ENCODE peak calls at places on chromosomes 1 and 21, in five cellular contexts. One of them, this sample, is unnamed.

GRCh38 chr1:175169305-175170018 is 23.1 kb downstream of the KIAA0040 start:
- DNase-seq in heart left ventricle: no peak
- DNase-seq in cardiac fibroblast: peak
- DNase-seq in astrocyte of the cerebellum: no peak
- DNase-seq in astrocyte of the spinal cord: peak
- DNase-seq in this sample: no peak

GRCh38 chr1:205340674-205341073 is 16.0 kb downstream of the KLHDC8A start:
- DNase-seq in astrocyte of the cerebellum: no peak
- DNase-seq in cardiac fibroblast: no peak
- DNase-seq in astrocyte of the spinal cord: no peak
- DNase-seq in heart left ventricle: no peak
- DNase-seq in this sample: no peak

GRCh38 chr1:211355873-211356272 is 29.2 kb downstream of the TRAF5 start:
- DNase-seq in astrocyte of the cerebellum: no peak
- DNase-seq in cardiac fibroblast: no peak
- DNase-seq in astrocyte of the spinal cord: no peak
- DNase-seq in heart left ventricle: no peak
- DNase-seq in this sample: no peak

GRCh38 chr1:103171041-103171590 is 62.8 kb upstream of the COL11A1 start:
- DNase-seq in cardiac fibroblast: no peak
- DNase-seq in astrocyte of the cerebellum: no peak
- DNase-seq in heart left ventricle: no peak
- DNase-seq in astrocyte of the spinal cord: no peak
- DNase-seq in this sample: no peak

GRCh38 chr1:213369465-213369864 is 318.4 kb downstream of the RPS6KC1 start:
- DNase-seq in cardiac fibroblast: no peak
- DNase-seq in heart left ventricle: no peak
- DNase-seq in astrocyte of the spinal cord: no peak
- DNase-seq in astrocyte of the cerebellum: no peak
- DNase-seq in this sample: no peak

GRCh38 chr1:115062542-115063004 is 26.7 kb downstream of the TSPAN2 start:
- DNase-seq in heart left ventricle: peak
- DNase-seq in astrocyte of the spinal cord: peak
- DNase-seq in cardiac fibroblast: peak
- DNase-seq in astrocyte of the cerebellum: peak
- DNase-seq in this sample: no peak

GRCh38 chr1:206766251-206766856 is 4.2 kb upstream of the IL19 start:
- DNase-seq in astrocyte of the spinal cord: peak
- DNase-seq in heart left ventricle: peak
- DNase-seq in cardiac fibroblast: peak
- DNase-seq in astrocyte of the cerebellum: peak
- DNase-seq in this sample: no peak

GRCh38 chr1:41381691-41382530 is 20.7 kb downstream of the FOXO6 start:
- DNase-seq in cardiac fibroblast: no peak
- DNase-seq in heart left ventricle: no peak
- DNase-seq in astrocyte of the spinal cord: no peak
- DNase-seq in astrocyte of the cerebellum: no peak
- DNase-seq in this sample: no peak

GRCh38 chr21:33959680-33960079 is 44.1 kb upstream of the ATP5PO start:
- DNase-seq in astrocyte of the cerebellum: no peak
- DNase-seq in heart left ventricle: no peak
- DNase-seq in astrocyte of the spinal cord: no peak
- DNase-seq in cardiac fibroblast: no peak
- DNase-seq in this sample: no peak

GRCh38 chr21:44065428-44065827 is 41.8 kb upstream of the PWP2 start:
- DNase-seq in astrocyte of the spinal cord: no peak
- DNase-seq in cardiac fibroblast: peak
- DNase-seq in astrocyte of the cerebellum: no peak
- DNase-seq in heart left ventricle: no peak
- DNase-seq in this sample: no peak

GRCh38 chr1:153773004-153773921 is 1.9 kb upstream of the SLC27A3 start:
- DNase-seq in astrocyte of the spinal cord: no peak
- DNase-seq in cardiac fibroblast: no peak
- DNase-seq in heart left ventricle: no peak
- DNase-seq in astrocyte of the cerebellum: no peak
- DNase-seq in this sample: no peak

GRCh38 chr1:99371413-99371812 is 107.1 kb downstream of the PLPPR4 start:
- DNase-seq in astrocyte of the cerebellum: no peak
- DNase-seq in cardiac fibroblast: no peak
- DNase-seq in astrocyte of the spinal cord: no peak
- DNase-seq in heart left ventricle: no peak
- DNase-seq in this sample: no peak

GRCh38 chr1:18079941-18080340 is 27.7 kb upstream of the IGSF21 start:
- DNase-seq in astrocyte of the cerebellum: no peak
- DNase-seq in astrocyte of the spinal cord: no peak
- DNase-seq in heart left ventricle: no peak
- DNase-seq in cardiac fibroblast: no peak
- DNase-seq in this sample: no peak

GRCh38 chr1:18072066-18072465 is 35.5 kb upstream of the IGSF21 start:
- DNase-seq in heart left ventricle: no peak
- DNase-seq in astrocyte of the cerebellum: no peak
- DNase-seq in cardiac fibroblast: no peak
- DNase-seq in astrocyte of the spinal cord: no peak
- DNase-seq in this sample: no peak

GRCh38 chr1:18073066-18073642 is 34.4 kb upstream of the IGSF21 start:
- DNase-seq in cardiac fibroblast: no peak
- DNase-seq in heart left ventricle: no peak
- DNase-seq in astrocyte of the spinal cord: no peak
- DNase-seq in astrocyte of the cerebellum: no peak
- DNase-seq in this sample: no peak

DNA sequence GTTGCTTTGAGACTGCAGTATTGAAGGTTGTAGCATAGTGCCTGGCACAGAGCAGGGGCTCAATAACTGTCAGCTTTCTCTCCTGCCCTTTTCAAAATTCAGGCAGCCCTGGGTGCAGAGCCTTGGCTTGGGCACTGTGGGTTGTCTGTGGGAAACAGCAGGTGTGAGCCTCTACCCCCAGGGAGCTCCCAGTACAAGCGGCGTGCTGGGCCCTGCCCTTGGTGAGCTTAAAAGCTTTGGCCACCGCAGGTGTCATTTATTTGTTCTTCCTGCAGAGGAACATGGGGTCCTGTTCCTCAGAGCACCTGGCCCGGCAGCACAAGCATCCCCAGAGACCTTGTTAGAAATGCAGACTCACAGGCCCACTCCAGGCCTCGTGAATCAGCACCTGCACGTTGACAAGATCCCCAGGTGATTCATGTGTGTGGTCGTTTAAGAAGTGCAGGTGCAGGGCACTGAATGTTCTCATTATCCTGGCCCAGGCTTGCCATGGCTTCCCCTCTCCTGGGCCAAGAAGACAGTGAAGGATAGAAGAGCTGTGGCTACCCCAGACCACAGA is 29.9 kb upstream of the IGSF21 start:
- DNase-seq in astrocyte of the cerebellum: no peak
- DNase-seq in astrocyte of the spinal cord: no peak
- DNase-seq in heart left ventricle: no peak
- DNase-seq in cardiac fibroblast: no peak
- DNase-seq in this sample: no peak
- H3K4me3 ChIP-seq in astrocyte of the cerebellum: no peak
- H3K4me3 ChIP-seq in astrocyte of the spinal cord: no peak
- H3K4me3 ChIP-seq in heart left ventricle: no peak
- H3K4me3 ChIP-seq in cardiac fibroblast: no peak
- H3K4me3 ChIP-seq in this sample: no peak

GRCh38 chr1:89081005-89081404 is 16.0 kb upstream of the GBP1 start:
- DNase-seq in heart left ventricle: no peak
- DNase-seq in astrocyte of the cerebellum: no peak
- DNase-seq in astrocyte of the spinal cord: no peak
- DNase-seq in cardiac fibroblast: no peak
- DNase-seq in this sample: no peak

GRCh38 chr1:89089962-89090361 is 25.0 kb upstream of the GBP1 start:
- DNase-seq in astrocyte of the spinal cord: no peak
- DNase-seq in cardiac fibroblast: no peak
- DNase-seq in astrocyte of the cerebellum: no peak
- DNase-seq in heart left ventricle: no peak
- DNase-seq in this sample: no peak

GRCh38 chr1:89088597-89088996 is 23.6 kb upstream of the GBP1 start:
- DNase-seq in astrocyte of the spinal cord: no peak
- DNase-seq in cardiac fibroblast: no peak
- DNase-seq in astrocyte of the cerebellum: no peak
- DNase-seq in heart left ventricle: no peak
- DNase-seq in this sample: no peak

GRCh38 chr1:89087241-89087640 is 22.2 kb upstream of the GBP1 start:
- DNase-seq in heart left ventricle: no peak
- DNase-seq in cardiac fibroblast: no peak
- DNase-seq in astrocyte of the spinal cord: no peak
- DNase-seq in astrocyte of the cerebellum: no peak
- DNase-seq in this sample: no peak

DNA sequence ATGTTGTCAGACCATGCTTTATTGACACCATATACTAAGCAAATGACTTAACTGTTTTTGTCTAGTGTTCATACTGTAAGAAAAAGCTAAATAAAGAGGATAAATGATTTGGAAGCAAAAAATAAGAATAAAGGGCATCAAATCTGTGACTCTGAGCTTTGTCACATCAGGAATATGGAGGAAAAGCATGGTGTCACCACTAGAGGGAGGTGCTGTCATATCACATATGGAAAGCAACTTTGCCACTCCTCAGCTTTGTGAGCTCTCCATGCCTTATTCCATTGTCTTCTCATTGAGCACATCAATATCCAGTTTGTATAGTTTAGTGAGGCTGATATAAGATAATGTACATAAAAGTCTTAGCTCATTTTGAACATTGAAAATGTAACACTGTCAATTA is 20.8 kb upstream of the GBP1 start:
- DNase-seq in heart left ventricle: no peak
- DNase-seq in cardiac fibroblast: peak
- DNase-seq in astrocyte of the spinal cord: peak
- DNase-seq in astrocyte of the cerebellum: peak
- DNase-seq in this sample: no peak
- TF ChIP-seq CTCF in heart left ventricle: peak
- TF ChIP-seq CTCF in cardiac fibroblast: peak
- TF ChIP-seq CTCF in astrocyte of the spinal cord: peak
- TF ChIP-seq CTCF in astrocyte of the cerebellum: peak
- TF ChIP-seq CTCF in this sample: peak

GRCh38 chr21:45424854-45425795 is 20.2 kb downstream of the COL18A1 start:
- DNase-seq in cardiac fibroblast: no peak
- DNase-seq in astrocyte of the cerebellum: no peak
- DNase-seq in heart left ventricle: no peak
- DNase-seq in astrocyte of the spinal cord: no peak
- DNase-seq in this sample: no peak

GRCh38 chr21:45423968-45424853 is 19.2 kb downstream of the COL18A1 start:
- DNase-seq in astrocyte of the spinal cord: no peak
- DNase-seq in astrocyte of the cerebellum: no peak
- DNase-seq in heart left ventricle: peak
- DNase-seq in cardiac fibroblast: no peak
- DNase-seq in this sample: no peak

GRCh38 chr21:45421071-45421845 is 16.3 kb downstream of the COL18A1 start:
- DNase-seq in heart left ventricle: peak
- DNase-seq in cardiac fibroblast: no peak
- DNase-seq in astrocyte of the cerebellum: no peak
- DNase-seq in astrocyte of the spinal cord: no peak
- DNase-seq in this sample: no peak

GRCh38 chr21:45421846-45422775 is 17.1 kb downstream of the COL18A1 start:
- DNase-seq in astrocyte of the spinal cord: no peak
- DNase-seq in heart left ventricle: peak
- DNase-seq in cardiac fibroblast: no peak
- DNase-seq in astrocyte of the cerebellum: no peak
- DNase-seq in this sample: no peak

DNA sequence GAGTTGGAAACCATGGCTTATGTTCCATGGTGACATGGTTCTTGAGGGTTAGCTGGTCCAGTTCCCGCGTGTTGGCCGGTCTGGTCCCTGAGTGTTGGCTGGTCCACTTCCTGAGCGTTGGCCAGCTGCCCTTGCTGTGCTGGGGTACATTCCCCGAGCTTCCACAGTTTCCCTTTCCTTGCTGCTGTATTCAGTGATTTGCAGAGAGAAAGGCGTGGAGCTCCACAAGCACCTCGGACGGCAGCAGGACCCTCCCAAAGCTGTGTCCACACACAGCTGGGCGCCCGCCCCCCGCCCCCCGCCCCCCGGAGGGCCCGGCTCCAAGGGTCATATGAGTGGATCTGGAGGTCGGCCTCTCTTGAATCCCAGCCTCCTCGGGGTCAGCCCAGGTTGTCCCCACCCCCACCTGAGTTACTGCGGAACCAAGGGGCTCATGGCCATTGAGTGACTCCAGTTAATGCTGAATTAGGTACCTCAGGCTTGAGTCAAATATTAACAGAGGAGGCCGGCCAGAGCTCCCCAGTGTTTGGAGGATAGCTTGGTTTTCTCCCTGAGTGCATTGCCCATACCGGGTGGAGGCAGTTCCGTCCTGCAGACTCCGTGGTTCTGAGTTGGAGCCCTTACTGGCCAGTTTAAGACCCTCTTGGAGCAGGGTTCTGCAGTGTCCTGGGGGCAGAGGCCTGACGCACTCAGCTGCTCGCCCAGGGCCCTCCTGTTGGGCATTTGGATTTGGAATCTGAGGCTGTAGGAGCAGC is 18.4 kb downstream of the COL18A1 start:
- DNase-seq in astrocyte of the cerebellum: no peak
- DNase-seq in astrocyte of the spinal cord: no peak
- DNase-seq in heart left ventricle: peak
- DNase-seq in cardiac fibroblast: no peak
- DNase-seq in this sample: no peak
- H3K4me3 ChIP-seq in astrocyte of the cerebellum: no peak
- H3K4me3 ChIP-seq in astrocyte of the spinal cord: no peak
- H3K4me3 ChIP-seq in heart left ventricle: no peak
- H3K4me3 ChIP-seq in cardiac fibroblast: no peak
- H3K4me3 ChIP-seq in this sample: no peak

GRCh38 chr1:200919386-200919785 is 24.7 kb downstream of the INAVA start:
- DNase-seq in cardiac fibroblast: no peak
- DNase-seq in astrocyte of the spinal cord: no peak
- DNase-seq in heart left ventricle: no peak
- DNase-seq in astrocyte of the cerebellum: no peak
- DNase-seq in this sample: no peak

GRCh38 chr1:200918006-200918405 is 23.3 kb downstream of the INAVA start:
- DNase-seq in heart left ventricle: no peak
- DNase-seq in cardiac fibroblast: no peak
- DNase-seq in astrocyte of the spinal cord: no peak
- DNase-seq in astrocyte of the cerebellum: no peak
- DNase-seq in this sample: no peak

GRCh38 chr1:200916681-200917080 is 22.0 kb downstream of the INAVA start:
- DNase-seq in astrocyte of the spinal cord: no peak
- DNase-seq in cardiac fibroblast: no peak
- DNase-seq in heart left ventricle: no peak
- DNase-seq in astrocyte of the cerebellum: no peak
- DNase-seq in this sample: no peak

GRCh38 chr1:200917291-200917817 is 22.7 kb downstream of the INAVA start:
- DNase-seq in astrocyte of the cerebellum: no peak
- DNase-seq in astrocyte of the spinal cord: no peak
- DNase-seq in heart left ventricle: peak
- DNase-seq in cardiac fibroblast: no peak
- DNase-seq in this sample: no peak

GRCh38 chr1:200916152-200916551 is 21.5 kb downstream of the INAVA start:
- DNase-seq in cardiac fibroblast: no peak
- DNase-seq in astrocyte of the spinal cord: no peak
- DNase-seq in astrocyte of the cerebellum: no peak
- DNase-seq in heart left ventricle: no peak
- DNase-seq in this sample: no peak
- TF ChIP-seq CTCF in cardiac fibroblast: no peak
- TF ChIP-seq CTCF in astrocyte of the spinal cord: no peak
- TF ChIP-seq CTCF in astrocyte of the cerebellum: no peak
- TF ChIP-seq CTCF in heart left ventricle: no peak
- TF ChIP-seq CTCF in this sample: no peak

DNA sequence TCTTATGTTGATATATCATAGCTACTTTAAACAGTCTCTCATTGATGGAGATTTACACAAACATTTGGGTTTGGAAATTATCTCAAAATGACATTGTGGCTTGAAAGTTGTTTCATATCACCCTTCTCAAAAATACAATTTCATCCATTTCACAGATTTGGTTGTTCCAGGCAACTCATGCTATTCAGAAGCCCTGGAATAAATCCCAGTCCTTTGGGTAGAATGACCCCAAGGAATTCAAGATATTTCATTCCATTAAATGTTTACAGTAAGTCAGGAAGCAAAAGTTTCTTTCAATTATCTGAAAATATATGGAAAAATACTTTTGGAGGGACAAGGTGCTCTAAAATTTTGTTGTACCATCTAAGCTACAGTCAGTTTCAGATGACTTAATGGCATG is 27.1 kb downstream of the MPZL1 start:
- DNase-seq in heart left ventricle: no peak
- DNase-seq in astrocyte of the cerebellum: peak
- DNase-seq in astrocyte of the spinal cord: peak
- DNase-seq in cardiac fibroblast: no peak
- DNase-seq in this sample: no peak
- H3K4me3 ChIP-seq in heart left ventricle: no peak
- H3K4me3 ChIP-seq in astrocyte of the cerebellum: no peak
- H3K4me3 ChIP-seq in astrocyte of the spinal cord: no peak
- H3K4me3 ChIP-seq in cardiac fibroblast: no peak
- H3K4me3 ChIP-seq in this sample: no peak